ENCODE peak calls at places on chromosomes 11 and 22, in six cellular contexts. One of them, this sample, is unnamed.

GRCh38 chr22:32354360-32355351 is 3.0 kb upstream of the RFPL3 start:
- DNase-seq in HCT116: peak
- DNase-seq in K562: no peak
- DNase-seq in mesendoderm: peak
- DNase-seq in HepG2: no peak
- DNase-seq in mammary epithelial cell: peak
- DNase-seq in this sample: no peak

GRCh38 chr11:27395556-27396258 is 32.7 kb upstream of the CCDC34 start:
- DNase-seq in mesendoderm: peak
- DNase-seq in mammary epithelial cell: peak
- DNase-seq in K562: no peak
- DNase-seq in HCT116: no peak
- DNase-seq in HepG2: peak
- DNase-seq in this sample: no peak

GRCh38 chr22:36144886-36145541 is 15.5 kb downstream of the APOL3 start:
- DNase-seq in mesendoderm: peak
- DNase-seq in K562: no peak
- DNase-seq in mammary epithelial cell: peak
- DNase-seq in HepG2: peak
- DNase-seq in HCT116: peak
- DNase-seq in this sample: peak

GRCh38 chr11:3037041-3037944 is 19.9 kb downstream of the CARS1 start:
- DNase-seq in mesendoderm: peak
- DNase-seq in HepG2: peak
- DNase-seq in HCT116: peak
- DNase-seq in K562: peak
- DNase-seq in mammary epithelial cell: peak
- DNase-seq in this sample: peak

GRCh38 chr22:40862013-40862412 is at the start of gene DNAJB7:
- DNase-seq in K562: no peak
- DNase-seq in mammary epithelial cell: no peak
- DNase-seq in HepG2: no peak
- DNase-seq in HCT116: no peak
- DNase-seq in mesendoderm: no peak
- DNase-seq in this sample: no peak

GRCh38 chr11:100867601-100868000 is 180.5 kb downstream of the ARHGAP42 start:
- DNase-seq in K562: no peak
- DNase-seq in HepG2: no peak
- DNase-seq in mesendoderm: no peak
- DNase-seq in mammary epithelial cell: no peak
- DNase-seq in HCT116: no peak
- DNase-seq in this sample: no peak

GRCh38 chr11:69135420-69136363 is 20.0 kb upstream of the SMIM38 start:
- DNase-seq in K562: no peak
- DNase-seq in mesendoderm: no peak
- DNase-seq in HCT116: no peak
- DNase-seq in mammary epithelial cell: peak
- DNase-seq in HepG2: no peak
- DNase-seq in this sample: no peak

GRCh38 chr11:69808708-69809107 is 10.5 kb downstream of the FGF3 start:
- DNase-seq in mesendoderm: peak
- DNase-seq in HCT116: no peak
- DNase-seq in HepG2: no peak
- DNase-seq in mammary epithelial cell: no peak
- DNase-seq in K562: no peak
- DNase-seq in this sample: no peak

GRCh38 chr22:45207533-45207932 is 33.2 kb downstream of the KIAA0930 start:
- DNase-seq in K562: no peak
- DNase-seq in mammary epithelial cell: no peak
- DNase-seq in mesendoderm: no peak
- DNase-seq in HepG2: no peak
- DNase-seq in HCT116: no peak
- DNase-seq in this sample: no peak

GRCh38 chr11:66068923-66069714 is 953 bp upstream of the PACS1 start:
- DNase-seq in K562: no peak
- DNase-seq in mesendoderm: peak
- DNase-seq in HCT116: no peak
- DNase-seq in mammary epithelial cell: peak
- DNase-seq in HepG2: peak
- DNase-seq in this sample: peak

GRCh38 chr11:5611627-5612026 is 13.2 kb upstream of the TRIM34 start:
- DNase-seq in mesendoderm: peak
- DNase-seq in HepG2: no peak
- DNase-seq in mammary epithelial cell: no peak
- DNase-seq in K562: no peak
- DNase-seq in HCT116: peak
- DNase-seq in this sample: no peak

GRCh38 chr11:63666874-63667273 is 4.3 kb downstream of the ATL3 start:
- DNase-seq in mesendoderm: no peak
- DNase-seq in HepG2: no peak
- DNase-seq in mammary epithelial cell: peak
- DNase-seq in HCT116: no peak
- DNase-seq in K562: no peak
- DNase-seq in this sample: no peak

GRCh38 chr11:122796128-122796717 is 42.1 kb upstream of the CRTAM start:
- DNase-seq in HCT116: no peak
- DNase-seq in mesendoderm: peak
- DNase-seq in mammary epithelial cell: no peak
- DNase-seq in K562: peak
- DNase-seq in HepG2: peak
- DNase-seq in this sample: peak

GRCh38 chr22:49979587-49980264 is 19.2 kb downstream of the PIM3 start:
- DNase-seq in HCT116: no peak
- DNase-seq in mammary epithelial cell: no peak
- DNase-seq in K562: peak
- DNase-seq in mesendoderm: peak
- DNase-seq in HepG2: peak
- DNase-seq in this sample: peak

GRCh38 chr11:65378208-65378927 is 4.1 kb downstream of the SLC25A45 start:
- DNase-seq in mesendoderm: no peak
- DNase-seq in HepG2: no peak
- DNase-seq in mammary epithelial cell: no peak
- DNase-seq in HCT116: no peak
- DNase-seq in K562: no peak
- DNase-seq in this sample: no peak

GRCh38 chr11:116837231-116838091 is at the start of gene APOA1:
- DNase-seq in HCT116: no peak
- DNase-seq in K562: no peak
- DNase-seq in HepG2: peak
- DNase-seq in mesendoderm: peak
- DNase-seq in mammary epithelial cell: no peak
- DNase-seq in this sample: no peak

GRCh38 chr11:65796726-65797601 is 10.1 kb downstream of the OVOL1 start:
- DNase-seq in K562: no peak
- DNase-seq in HCT116: no peak
- DNase-seq in HepG2: no peak
- DNase-seq in mesendoderm: no peak
- DNase-seq in mammary epithelial cell: no peak
- DNase-seq in this sample: no peak

GRCh38 chr11:86101493-86101892 is 32.6 kb upstream of the PICALM start:
- DNase-seq in mesendoderm: no peak
- DNase-seq in K562: no peak
- DNase-seq in mammary epithelial cell: peak
- DNase-seq in HepG2: no peak
- DNase-seq in HCT116: no peak
- DNase-seq in this sample: no peak

GRCh38 chr11:9615031-9615451 is 41.6 kb downstream of the WEE1 start:
- DNase-seq in K562: no peak
- DNase-seq in mammary epithelial cell: no peak
- DNase-seq in mesendoderm: no peak
- DNase-seq in HepG2: no peak
- DNase-seq in HCT116: no peak
- DNase-seq in this sample: no peak

GRCh38 chr11:117535201-117535869 is 207.7 kb downstream of the CEP164 start:
- DNase-seq in HCT116: no peak
- DNase-seq in HepG2: no peak
- DNase-seq in mammary epithelial cell: no peak
- DNase-seq in K562: no peak
- DNase-seq in mesendoderm: no peak
- DNase-seq in this sample: no peak

GRCh38 chr22:19965771-19966709 is 24.4 kb upstream of the TXNRD2 start:
- DNase-seq in HCT116: no peak
- DNase-seq in HepG2: no peak
- DNase-seq in mesendoderm: peak
- DNase-seq in mammary epithelial cell: no peak
- DNase-seq in K562: peak
- DNase-seq in this sample: no peak

GRCh38 chr11:131157678-131158077 is 212.7 kb upstream of the NTM start:
- DNase-seq in HepG2: no peak
- DNase-seq in K562: no peak
- DNase-seq in HCT116: no peak
- DNase-seq in mammary epithelial cell: no peak
- DNase-seq in mesendoderm: no peak
- DNase-seq in this sample: no peak

GRCh38 chr22:47091921-47092700 is 329.7 kb downstream of the TBC1D22A start:
- DNase-seq in HCT116: no peak
- DNase-seq in mammary epithelial cell: no peak
- DNase-seq in HepG2: no peak
- DNase-seq in K562: no peak
- DNase-seq in mesendoderm: no peak
- DNase-seq in this sample: no peak

GRCh38 chr11:73384871-73385692 is 8.9 kb downstream of the RELT start:
- DNase-seq in HCT116: no peak
- DNase-seq in mammary epithelial cell: no peak
- DNase-seq in HepG2: no peak
- DNase-seq in K562: no peak
- DNase-seq in mesendoderm: no peak
- DNase-seq in this sample: no peak

GRCh38 chr11:59706518-59707285 is 6.9 kb downstream of the OR10V1 start:
- DNase-seq in HepG2: no peak
- DNase-seq in mesendoderm: no peak
- DNase-seq in HCT116: peak
- DNase-seq in K562: peak
- DNase-seq in mammary epithelial cell: peak
- DNase-seq in this sample: no peak

GRCh38 chr11:36702330-36703054 is 104.5 kb upstream of the RAG2 start:
- DNase-seq in mammary epithelial cell: peak
- DNase-seq in mesendoderm: peak
- DNase-seq in K562: peak
- DNase-seq in HepG2: peak
- DNase-seq in HCT116: peak
- DNase-seq in this sample: peak

GRCh38 chr22:24495365-24495675 is 188 bp downstream of the UPB1 start:
- DNase-seq in mesendoderm: no peak
- DNase-seq in HepG2: no peak
- DNase-seq in HCT116: no peak
- DNase-seq in mammary epithelial cell: no peak
- DNase-seq in K562: no peak
- DNase-seq in this sample: no peak

GRCh38 chr11:78691215-78691614 is 116.6 kb upstream of the NARS2 start:
- DNase-seq in mammary epithelial cell: no peak
- DNase-seq in mesendoderm: no peak
- DNase-seq in HepG2: no peak
- DNase-seq in K562: no peak
- DNase-seq in HCT116: no peak
- DNase-seq in this sample: no peak

GRCh38 chr11:65900125-65900898 is at the start of gene FOSL1:
- DNase-seq in K562: peak
- DNase-seq in mammary epithelial cell: peak
- DNase-seq in HCT116: peak
- DNase-seq in HepG2: peak
- DNase-seq in mesendoderm: peak
- DNase-seq in this sample: peak

GRCh38 chr22:27222178-27222577 is 564.8 kb downstream of the MIAT start:
- DNase-seq in mesendoderm: no peak
- DNase-seq in K562: no peak
- DNase-seq in HepG2: no peak
- DNase-seq in mammary epithelial cell: no peak
- DNase-seq in HCT116: no peak
- DNase-seq in this sample: no peak

GRCh38 chr22:27228771-27229170 is 571.4 kb downstream of the MIAT start:
- DNase-seq in HepG2: no peak
- DNase-seq in mammary epithelial cell: no peak
- DNase-seq in mesendoderm: peak
- DNase-seq in K562: no peak
- DNase-seq in HCT116: no peak
- DNase-seq in this sample: no peak

GRCh38 chr22:27223317-27224177 is 566.2 kb downstream of the MIAT start:
- DNase-seq in mesendoderm: peak
- DNase-seq in HepG2: no peak
- DNase-seq in HCT116: no peak
- DNase-seq in mammary epithelial cell: peak
- DNase-seq in K562: no peak
- DNase-seq in this sample: no peak

GRCh38 chr22:27226666-27227065 is 569.3 kb downstream of the MIAT start:
- DNase-seq in HCT116: no peak
- DNase-seq in K562: no peak
- DNase-seq in mesendoderm: no peak
- DNase-seq in mammary epithelial cell: no peak
- DNase-seq in HepG2: no peak
- DNase-seq in this sample: no peak

GRCh38 chr22:27224485-27225364 is 567.3 kb downstream of the MIAT start:
- DNase-seq in K562: no peak
- DNase-seq in mammary epithelial cell: no peak
- DNase-seq in HCT116: no peak
- DNase-seq in mesendoderm: no peak
- DNase-seq in HepG2: no peak
- DNase-seq in this sample: no peak
- H3K4me2 ChIP-seq in K562: no peak
- H3K4me2 ChIP-seq in mammary epithelial cell: no peak
- H3K4me2 ChIP-seq in HCT116: no peak
- H3K4me2 ChIP-seq in mesendoderm: no peak
- H3K4me2 ChIP-seq in HepG2: no peak
- H3K4me2 ChIP-seq in this sample: no peak

GRCh38 chr22:38413085-38414008 is 41.7 kb downstream of the KCNJ4 start:
- DNase-seq in K562: no peak
- DNase-seq in mammary epithelial cell: no peak
- DNase-seq in HepG2: no peak
- DNase-seq in mesendoderm: no peak
- DNase-seq in HCT116: no peak
- DNase-seq in this sample: no peak
- H3K4me2 ChIP-seq in K562: peak
- H3K4me2 ChIP-seq in mammary epithelial cell: peak
- H3K4me2 ChIP-seq in HepG2: peak
- H3K4me2 ChIP-seq in mesendoderm: no peak
- H3K4me2 ChIP-seq in HCT116: peak
- H3K4me2 ChIP-seq in this sample: peak

GRCh38 chr11:45265963-45266692 is 20.0 kb downstream of the SYT13 start:
- DNase-seq in K562: no peak
- DNase-seq in HepG2: no peak
- DNase-seq in mesendoderm: no peak
- DNase-seq in mammary epithelial cell: no peak
- DNase-seq in HCT116: no peak
- DNase-seq in this sample: no peak
- H3K4me2 ChIP-seq in K562: no peak
- H3K4me2 ChIP-seq in HepG2: no peak
- H3K4me2 ChIP-seq in mesendoderm: no peak
- H3K4me2 ChIP-seq in mammary epithelial cell: no peak
- H3K4me2 ChIP-seq in HCT116: no peak
- H3K4me2 ChIP-seq in this sample: no peak

DNA sequence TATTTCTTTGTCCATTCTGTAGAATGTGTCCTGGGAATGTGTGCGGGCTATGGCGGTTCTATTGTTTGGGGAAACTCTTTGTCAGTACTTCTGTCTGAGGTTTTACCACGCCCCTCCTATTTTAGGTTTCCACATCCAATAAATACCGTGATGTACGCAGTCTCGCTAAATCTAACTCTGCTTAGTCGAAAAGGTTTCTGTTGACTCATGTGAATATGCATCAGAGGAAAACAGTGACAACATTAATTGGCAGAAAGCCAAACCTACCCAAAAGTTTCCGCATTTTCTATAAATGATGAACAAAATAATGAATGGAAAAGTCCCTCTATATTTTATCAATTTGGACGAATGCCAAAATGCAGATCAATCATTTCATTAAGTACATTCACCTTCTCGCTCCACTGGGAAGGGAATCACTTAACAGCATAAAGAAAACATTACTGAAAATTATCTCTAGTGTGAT is 143.4 kb downstream of the MAML2 start:
- DNase-seq in K562: no peak
- DNase-seq in mammary epithelial cell: no peak
- DNase-seq in mesendoderm: no peak
- DNase-seq in HCT116: no peak
- DNase-seq in HepG2: no peak
- DNase-seq in this sample: no peak
- H3K4me2 ChIP-seq in K562: no peak
- H3K4me2 ChIP-seq in mammary epithelial cell: no peak
- H3K4me2 ChIP-seq in mesendoderm: no peak
- H3K4me2 ChIP-seq in HCT116: no peak
- H3K4me2 ChIP-seq in HepG2: no peak
- H3K4me2 ChIP-seq in this sample: no peak